ENCODE peak calls at places on chromosomes 13 and 19, in six cellular contexts. One of them, this sample, is unnamed.

GRCh38 chr13:105979586-105979985 is 555.9 kb downstream of the EFNB2 start:
- DNase-seq in DND-41: no peak
- DNase-seq in HCT116: no peak
- DNase-seq in neural progenitor cell: peak
- DNase-seq in MM.1S: no peak
- DNase-seq in IMR-90: no peak
- DNase-seq in this sample: peak

GRCh38 chr19:33434090-33434885 is 60.8 kb downstream of the CEBPG start:
- DNase-seq in HCT116: no peak
- DNase-seq in MM.1S: no peak
- DNase-seq in IMR-90: no peak
- DNase-seq in DND-41: no peak
- DNase-seq in neural progenitor cell: no peak
- DNase-seq in this sample: no peak

GRCh38 chr19:1953037-1953436 is 12.1 kb downstream of the CSNK1G2 start:
- DNase-seq in DND-41: no peak
- DNase-seq in MM.1S: no peak
- DNase-seq in IMR-90: no peak
- DNase-seq in HCT116: no peak
- DNase-seq in neural progenitor cell: no peak
- DNase-seq in this sample: no peak

GRCh38 chr19:37932985-37933953 is 26.3 kb downstream of the SIPA1L3 start:
- DNase-seq in IMR-90: peak
- DNase-seq in neural progenitor cell: peak
- DNase-seq in MM.1S: no peak
- DNase-seq in HCT116: no peak
- DNase-seq in DND-41: no peak
- DNase-seq in this sample: peak

GRCh38 chr19:29323972-29324680 is 111.2 kb upstream of the UQCRFS1 start:
- DNase-seq in MM.1S: no peak
- DNase-seq in neural progenitor cell: no peak
- DNase-seq in DND-41: no peak
- DNase-seq in HCT116: no peak
- DNase-seq in IMR-90: no peak
- DNase-seq in this sample: no peak

GRCh38 chr13:98020271-98020670 is 66.8 kb downstream of the IPO5 start:
- DNase-seq in MM.1S: no peak
- DNase-seq in HCT116: no peak
- DNase-seq in DND-41: no peak
- DNase-seq in neural progenitor cell: no peak
- DNase-seq in IMR-90: peak
- DNase-seq in this sample: no peak

GRCh38 chr19:51799311-51799997 is 4.5 kb downstream of the FPR3 start:
- DNase-seq in DND-41: no peak
- DNase-seq in IMR-90: peak
- DNase-seq in HCT116: no peak
- DNase-seq in MM.1S: no peak
- DNase-seq in neural progenitor cell: no peak
- DNase-seq in this sample: peak

GRCh38 chr19:35266149-35266903 is 2.4 kb upstream of the USF2 start:
- DNase-seq in DND-41: no peak
- DNase-seq in HCT116: no peak
- DNase-seq in neural progenitor cell: no peak
- DNase-seq in IMR-90: no peak
- DNase-seq in MM.1S: no peak
- DNase-seq in this sample: no peak

GRCh38 chr13:97616385-97616784 is 182.4 kb downstream of the RAP2A start:
- DNase-seq in IMR-90: no peak
- DNase-seq in DND-41: no peak
- DNase-seq in neural progenitor cell: no peak
- DNase-seq in HCT116: no peak
- DNase-seq in MM.1S: no peak
- DNase-seq in this sample: no peak

GRCh38 chr13:65330287-65330686 is 1899.8 kb downstream of the PCDH9 start:
- DNase-seq in DND-41: no peak
- DNase-seq in neural progenitor cell: no peak
- DNase-seq in IMR-90: no peak
- DNase-seq in HCT116: no peak
- DNase-seq in MM.1S: no peak
- DNase-seq in this sample: no peak

GRCh38 chr13:31154939-31155338 is 6.8 kb downstream of the HSPH1 start:
- DNase-seq in DND-41: no peak
- DNase-seq in neural progenitor cell: no peak
- DNase-seq in HCT116: no peak
- DNase-seq in IMR-90: peak
- DNase-seq in MM.1S: no peak
- DNase-seq in this sample: no peak

GRCh38 chr19:33470686-33471085 is 50.9 kb downstream of the PEPD start:
- DNase-seq in neural progenitor cell: no peak
- DNase-seq in DND-41: no peak
- DNase-seq in IMR-90: no peak
- DNase-seq in HCT116: no peak
- DNase-seq in MM.1S: no peak
- DNase-seq in this sample: no peak

GRCh38 chr19:54451331-54451871 is 2.4 kb downstream of the LENG8 start:
- DNase-seq in MM.1S: no peak
- DNase-seq in IMR-90: no peak
- DNase-seq in HCT116: no peak
- DNase-seq in DND-41: no peak
- DNase-seq in neural progenitor cell: no peak
- DNase-seq in this sample: peak

GRCh38 chr13:24185591-24186232 is 25.2 kb downstream of the SPATA13 start:
- DNase-seq in MM.1S: no peak
- DNase-seq in IMR-90: peak
- DNase-seq in HCT116: no peak
- DNase-seq in DND-41: no peak
- DNase-seq in neural progenitor cell: no peak
- DNase-seq in this sample: no peak

DNA sequence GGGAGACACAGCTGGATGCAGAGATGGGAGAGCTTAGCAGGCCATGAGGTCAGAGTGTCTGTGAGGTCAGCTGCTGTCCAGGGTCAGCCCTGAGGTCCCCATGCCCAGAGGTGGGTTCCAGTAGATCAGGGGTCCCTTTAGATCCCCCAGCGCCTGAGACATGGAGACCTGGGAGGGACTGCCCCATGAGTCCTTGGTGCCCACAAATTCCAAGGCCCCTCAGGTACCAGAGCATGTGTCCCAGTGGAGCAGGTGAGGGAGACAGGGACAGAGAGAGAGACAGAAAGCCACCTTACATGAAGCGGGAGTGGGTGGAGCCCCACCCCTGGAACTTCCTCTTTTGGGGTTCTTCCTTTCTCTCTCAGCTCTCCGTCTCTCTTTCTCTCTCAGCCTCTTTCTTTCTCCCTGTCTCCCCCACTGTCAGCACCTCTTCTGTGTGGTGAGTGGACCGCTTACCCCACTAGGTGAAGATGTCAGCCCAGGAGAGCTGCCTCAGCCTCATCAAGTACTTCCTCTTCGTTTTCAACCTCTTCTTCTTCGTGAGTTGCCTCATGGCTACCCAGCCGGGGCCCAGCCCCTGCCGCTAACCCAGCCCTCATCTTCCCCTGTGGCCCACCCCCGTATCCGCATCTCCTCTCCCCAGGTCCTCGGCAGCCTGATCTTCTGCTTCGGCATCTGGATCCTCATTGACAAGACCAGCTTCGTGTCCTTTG is at the start of gene CD37:
- DNase-seq in DND-41: peak
- DNase-seq in IMR-90: no peak
- DNase-seq in MM.1S: no peak
- DNase-seq in HCT116: no peak
- DNase-seq in neural progenitor cell: no peak
- DNase-seq in this sample: no peak
- H3K27ac ChIP-seq in DND-41: no peak
- H3K27ac ChIP-seq in IMR-90: no peak
- H3K27ac ChIP-seq in MM.1S: no peak
- H3K27ac ChIP-seq in HCT116: no peak
- H3K27ac ChIP-seq in neural progenitor cell: no peak
- H3K27ac ChIP-seq in this sample: no peak

GRCh38 chr13:92966341-92966740 is 260.3 kb upstream of the GPC6 start:
- DNase-seq in DND-41: no peak
- DNase-seq in neural progenitor cell: no peak
- DNase-seq in MM.1S: no peak
- DNase-seq in HCT116: no peak
- DNase-seq in IMR-90: no peak
- DNase-seq in this sample: no peak
- H3K4me3 ChIP-seq in DND-41: no peak
- H3K4me3 ChIP-seq in neural progenitor cell: no peak
- H3K4me3 ChIP-seq in MM.1S: no peak
- H3K4me3 ChIP-seq in HCT116: no peak
- H3K4me3 ChIP-seq in IMR-90: no peak
- H3K4me3 ChIP-seq in this sample: no peak

DNA sequence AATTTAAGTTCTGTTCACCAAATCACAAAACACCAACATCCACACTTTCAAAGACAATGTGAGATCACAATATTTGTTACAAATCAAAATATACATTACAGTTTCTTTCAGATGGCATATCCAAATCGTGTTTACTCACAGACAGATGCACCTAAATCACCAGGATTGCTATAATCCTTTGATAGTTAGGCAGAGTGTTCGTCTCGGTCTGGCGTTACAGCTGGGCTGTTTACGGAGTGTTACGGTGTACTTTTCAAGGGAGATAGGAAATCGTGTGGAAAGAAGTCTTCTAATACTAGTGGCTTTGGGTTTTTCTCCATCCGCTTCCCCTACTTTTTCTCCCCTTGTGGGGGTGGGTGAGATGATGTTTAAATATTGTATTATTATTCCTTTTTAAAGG is 1.9 kb downstream of the MAB21L1 start:
- DNase-seq in HCT116: no peak
- DNase-seq in IMR-90: no peak
- DNase-seq in MM.1S: no peak
- DNase-seq in DND-41: no peak
- DNase-seq in neural progenitor cell: peak
- DNase-seq in this sample: no peak
- H3K9ac ChIP-seq in HCT116: no peak
- H3K9ac ChIP-seq in IMR-90: no peak
- H3K9ac ChIP-seq in MM.1S: no peak
- H3K9ac ChIP-seq in DND-41: no peak
- H3K9ac ChIP-seq in neural progenitor cell: no peak
- H3K9ac ChIP-seq in this sample: no peak

DNA sequence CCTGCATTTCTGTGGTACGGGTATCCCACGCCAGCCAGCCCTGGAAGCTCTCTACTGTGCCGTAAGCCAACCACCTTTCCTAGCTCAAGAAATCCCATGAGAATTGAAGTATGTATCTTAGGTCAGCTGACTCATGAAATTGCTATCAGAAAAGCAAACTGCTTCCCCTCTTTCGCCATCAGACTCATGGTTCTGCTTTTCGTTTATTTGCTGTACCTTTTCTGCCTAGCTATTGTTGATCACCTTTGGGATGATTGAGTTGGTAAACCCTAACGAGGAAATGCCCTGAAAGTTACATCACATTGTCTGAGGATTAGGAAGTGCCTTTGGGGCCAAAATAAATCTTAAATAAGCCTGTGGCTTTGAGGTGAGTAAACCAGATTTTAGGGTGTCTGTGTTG is at the start of gene ADGRE3:
- DNase-seq in IMR-90: no peak
- DNase-seq in MM.1S: no peak
- DNase-seq in DND-41: no peak
- DNase-seq in neural progenitor cell: no peak
- DNase-seq in HCT116: no peak
- DNase-seq in this sample: no peak
- H3K27ac ChIP-seq in IMR-90: no peak
- H3K27ac ChIP-seq in MM.1S: no peak
- H3K27ac ChIP-seq in DND-41: no peak
- H3K27ac ChIP-seq in neural progenitor cell: no peak
- H3K27ac ChIP-seq in HCT116: no peak
- H3K27ac ChIP-seq in this sample: no peak

DNA sequence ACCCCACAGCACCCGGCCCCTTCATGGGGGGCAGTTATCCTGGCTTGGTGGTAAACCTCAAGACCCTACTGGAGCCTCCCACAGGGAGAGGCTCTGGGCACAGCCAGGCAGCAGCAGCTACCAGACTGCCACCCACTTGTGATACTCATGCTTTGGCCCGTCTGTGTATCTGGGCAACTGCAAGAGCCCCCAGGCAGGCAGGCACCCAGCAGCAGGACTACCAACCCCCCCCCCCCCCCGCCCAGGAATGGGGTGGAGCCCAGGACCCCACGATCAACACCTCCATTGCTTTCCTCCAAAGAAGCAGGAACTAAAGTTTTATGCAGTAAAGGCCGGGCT is 896 bp upstream of the LYL1 start:
- DNase-seq in MM.1S: no peak
- DNase-seq in HCT116: no peak
- DNase-seq in neural progenitor cell: no peak
- DNase-seq in DND-41: no peak
- DNase-seq in IMR-90: no peak
- DNase-seq in this sample: no peak
- H3K4me3 ChIP-seq in MM.1S: peak
- H3K4me3 ChIP-seq in HCT116: no peak
- H3K4me3 ChIP-seq in neural progenitor cell: no peak
- H3K4me3 ChIP-seq in DND-41: no peak
- H3K4me3 ChIP-seq in IMR-90: no peak
- H3K4me3 ChIP-seq in this sample: no peak

DNA sequence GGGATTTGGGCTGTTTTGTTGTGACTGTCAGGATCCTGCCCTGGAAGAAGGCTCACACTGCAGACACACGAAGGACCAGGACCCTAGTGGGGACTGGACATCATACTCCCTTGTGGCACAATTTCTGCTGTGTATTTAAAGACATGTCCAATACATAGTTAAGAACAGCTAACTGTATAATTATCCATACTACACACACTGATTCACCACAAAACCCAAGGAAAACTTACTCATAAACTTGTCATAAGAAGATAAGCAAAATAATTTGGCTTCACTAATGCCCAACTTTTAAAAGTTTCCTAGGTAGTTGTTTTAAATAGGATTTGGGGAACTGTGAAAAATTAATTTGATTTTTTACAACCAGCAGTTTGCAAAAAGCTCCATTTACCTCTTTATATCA is 46.1 kb downstream of the LATS2 start:
- DNase-seq in MM.1S: no peak
- DNase-seq in neural progenitor cell: no peak
- DNase-seq in DND-41: no peak
- DNase-seq in IMR-90: peak
- DNase-seq in HCT116: no peak
- DNase-seq in this sample: peak
- H3K9ac ChIP-seq in MM.1S: no peak
- H3K9ac ChIP-seq in neural progenitor cell: no peak
- H3K9ac ChIP-seq in DND-41: no peak
- H3K9ac ChIP-seq in IMR-90: peak
- H3K9ac ChIP-seq in HCT116: no peak
- H3K9ac ChIP-seq in this sample: peak

This sample was measured in PC-3.